ENCODE peak calls at places on chromosomes 1 and 21, in six cellular contexts. One of them, this sample, is unnamed.

GRCh38 chr21:29135481-29135880 is 5.0 kb downstream of the MAP3K7CL start:
- DNase-seq in left ventricle myocardium inferior: no peak
- DNase-seq in lower lobe of right lung: no peak
- DNase-seq in GM23248: no peak
- DNase-seq in hepatocyte: no peak
- DNase-seq in H9: no peak
- DNase-seq in this sample: no peak

GRCh38 chr1:90067194-90067593 is 72.3 kb downstream of the ZNF326 start:
- DNase-seq in left ventricle myocardium inferior: no peak
- DNase-seq in lower lobe of right lung: no peak
- DNase-seq in GM23248: no peak
- DNase-seq in hepatocyte: peak; percentile 11
- DNase-seq in H9: no peak
- DNase-seq in this sample: no peak

GRCh38 chr1:183806086-183806485 is 1.2 kb downstream of the RGL1 start:
- DNase-seq in left ventricle myocardium inferior: no peak
- DNase-seq in lower lobe of right lung: no peak
- DNase-seq in GM23248: peak; percentile 40
- DNase-seq in hepatocyte: no peak
- DNase-seq in H9: no peak
- DNase-seq in this sample: no peak

GRCh38 chr1:115654125-115654524 is 12.4 kb downstream of the VANGL1 start:
- DNase-seq in left ventricle myocardium inferior: no peak
- DNase-seq in lower lobe of right lung: no peak
- DNase-seq in GM23248: no peak
- DNase-seq in hepatocyte: no peak
- DNase-seq in H9: no peak
- DNase-seq in this sample: no peak

GRCh38 chr1:224183591-224184312 is 712 bp downstream of the DEGS1 start:
- DNase-seq in left ventricle myocardium inferior: peak; percentile 53
- DNase-seq in lower lobe of right lung: peak; percentile 71
- DNase-seq in GM23248: peak; percentile 82
- DNase-seq in hepatocyte: peak; percentile 75
- DNase-seq in H9: peak; percentile 60
- DNase-seq in this sample: peak; percentile 28

GRCh38 chr1:229339086-229339485 is 3.8 kb downstream of the CCSAP start:
- DNase-seq in left ventricle myocardium inferior: no peak
- DNase-seq in lower lobe of right lung: no peak
- DNase-seq in GM23248: no peak
- DNase-seq in hepatocyte: no peak
- DNase-seq in H9: no peak
- DNase-seq in this sample: no peak

GRCh38 chr1:168709896-168710305 is 19.1 kb downstream of the DPT start:
- DNase-seq in left ventricle myocardium inferior: no peak
- DNase-seq in lower lobe of right lung: no peak
- DNase-seq in GM23248: peak; percentile 97
- DNase-seq in hepatocyte: peak; percentile 60
- DNase-seq in H9: no peak
- DNase-seq in this sample: no peak

GRCh38 chr1:33263890-33264504 is 7.7 kb downstream of the ZNF362 start:
- DNase-seq in left ventricle myocardium inferior: no peak
- DNase-seq in lower lobe of right lung: no peak
- DNase-seq in GM23248: no peak
- DNase-seq in hepatocyte: no peak
- DNase-seq in H9: no peak
- DNase-seq in this sample: no peak

GRCh38 chr1:66944330-66945274 is 19.8 kb downstream of the MIER1 start:
- DNase-seq in left ventricle myocardium inferior: no peak
- DNase-seq in lower lobe of right lung: no peak
- DNase-seq in GM23248: peak; percentile 87
- DNase-seq in hepatocyte: peak; percentile 18
- DNase-seq in H9: no peak
- DNase-seq in this sample: no peak

GRCh38 chr1:207817778-207818751 is 66.2 kb downstream of the CD46 start:
- DNase-seq in left ventricle myocardium inferior: peak; percentile 64
- DNase-seq in lower lobe of right lung: no peak
- DNase-seq in GM23248: no peak
- DNase-seq in hepatocyte: no peak
- DNase-seq in H9: no peak
- DNase-seq in this sample: no peak

GRCh38 chr1:145889722-145890121 is 4.1 kb upstream of the ANKRD35 start:
- DNase-seq in left ventricle myocardium inferior: no peak
- DNase-seq in lower lobe of right lung: no peak
- DNase-seq in GM23248: no peak
- DNase-seq in hepatocyte: no peak
- DNase-seq in H9: no peak
- DNase-seq in this sample: no peak

GRCh38 chr1:223713546-223714420 is 1.4 kb downstream of the CAPN2 start:
- DNase-seq in left ventricle myocardium inferior: no peak
- DNase-seq in lower lobe of right lung: no peak
- DNase-seq in GM23248: peak; percentile 37
- DNase-seq in hepatocyte: no peak
- DNase-seq in H9: no peak
- DNase-seq in this sample: no peak

GRCh38 chr1:67347688-67348472 is 40.2 kb downstream of the IL12RB2 start:
- DNase-seq in left ventricle myocardium inferior: peak; percentile 20
- DNase-seq in lower lobe of right lung: no peak
- DNase-seq in GM23248: peak; percentile 96
- DNase-seq in hepatocyte: peak; percentile 70
- DNase-seq in H9: peak; percentile 55
- DNase-seq in this sample: peak; percentile 57

GRCh38 chr21:38773108-38774061 is 32.3 kb upstream of the ETS2 start:
- DNase-seq in left ventricle myocardium inferior: no peak
- DNase-seq in lower lobe of right lung: no peak
- DNase-seq in GM23248: peak; percentile 97
- DNase-seq in hepatocyte: peak; percentile 69
- DNase-seq in H9: no peak
- DNase-seq in this sample: no peak

GRCh38 chr1:243396876-243397275 is 141.0 kb downstream of the SDCCAG8 start:
- DNase-seq in left ventricle myocardium inferior: no peak
- DNase-seq in lower lobe of right lung: no peak
- DNase-seq in GM23248: no peak
- DNase-seq in hepatocyte: no peak
- DNase-seq in H9: no peak
- DNase-seq in this sample: no peak

GRCh38 chr21:46189213-46189958 is 5.1 kb upstream of the SPATC1L start:
- DNase-seq in left ventricle myocardium inferior: no peak
- DNase-seq in lower lobe of right lung: no peak
- DNase-seq in GM23248: peak; percentile 82
- DNase-seq in hepatocyte: peak; percentile 18
- DNase-seq in H9: peak; percentile 26
- DNase-seq in this sample: peak; percentile 32

GRCh38 chr1:192925609-192926008 is 116.8 kb downstream of the RGS2 start:
- DNase-seq in left ventricle myocardium inferior: no peak
- DNase-seq in lower lobe of right lung: no peak
- DNase-seq in GM23248: no peak
- DNase-seq in hepatocyte: no peak
- DNase-seq in H9: no peak
- DNase-seq in this sample: no peak

GRCh38 chr1:155051342-155051776 is 243 bp downstream of the ADAM15 start:
- DNase-seq in left ventricle myocardium inferior: no peak
- DNase-seq in lower lobe of right lung: no peak
- DNase-seq in GM23248: no peak
- DNase-seq in hepatocyte: no peak
- DNase-seq in H9: no peak
- DNase-seq in this sample: no peak
- H3K27ac ChIP-seq in left ventricle myocardium inferior: peak overlapping the region; percentile 98
- H3K27ac ChIP-seq in lower lobe of right lung: peak overlapping the region; percentile 89
- H3K27ac ChIP-seq in GM23248: no peak overlapping the region
- H3K27ac ChIP-seq in hepatocyte: peak overlapping the region; percentile 57
- H3K27ac ChIP-seq in H9: no peak overlapping the region
- H3K27ac ChIP-seq in this sample: peak overlapping the region; percentile 93

DNA sequence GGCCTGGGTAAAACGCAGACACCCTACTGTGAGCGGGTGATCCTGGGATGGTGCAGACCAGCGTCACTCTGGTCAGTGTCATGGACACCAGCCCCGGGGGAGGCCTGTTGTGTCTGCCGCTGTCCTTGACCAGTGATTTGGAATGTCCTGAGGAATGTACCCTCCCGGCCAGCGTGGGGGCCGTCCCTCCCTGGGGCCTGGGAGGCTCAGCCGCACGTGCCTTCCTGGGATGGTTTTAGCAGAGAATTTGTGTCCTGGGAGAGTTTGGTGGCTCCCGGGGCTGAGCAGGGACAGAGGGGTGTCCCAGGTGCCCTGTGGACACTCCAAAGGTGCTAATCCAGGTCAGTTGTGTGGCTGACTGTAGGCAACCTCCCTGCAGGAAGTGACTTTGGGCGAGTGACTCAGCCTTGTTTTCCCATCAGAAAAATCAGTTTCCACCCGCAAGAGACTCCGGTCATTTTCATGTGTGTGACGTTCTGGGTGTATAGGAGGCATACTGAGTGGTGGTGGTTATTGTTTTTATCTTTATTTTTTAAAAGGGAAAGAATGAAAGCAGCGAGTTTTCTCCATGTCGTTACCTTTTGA is 6.3 kb downstream of the ARHGEF16 start:
- DNase-seq in left ventricle myocardium inferior: no peak
- DNase-seq in lower lobe of right lung: no peak
- DNase-seq in GM23248: no peak
- DNase-seq in hepatocyte: peak; percentile 19
- DNase-seq in H9: no peak
- DNase-seq in this sample: no peak
- H3K27ac ChIP-seq in left ventricle myocardium inferior: peak overlapping the region; percentile 64
- H3K27ac ChIP-seq in lower lobe of right lung: no peak overlapping the region
- H3K27ac ChIP-seq in GM23248: no peak overlapping the region
- H3K27ac ChIP-seq in hepatocyte: peak overlapping the region; percentile 95
- H3K27ac ChIP-seq in H9: no peak overlapping the region
- H3K27ac ChIP-seq in this sample: no peak overlapping the region

GRCh38 chr1:35573776-35574654 is 901 bp downstream of the TFAP2E start:
- DNase-seq in left ventricle myocardium inferior: no peak
- DNase-seq in lower lobe of right lung: no peak
- DNase-seq in GM23248: no peak
- DNase-seq in hepatocyte: no peak
- DNase-seq in H9: no peak
- DNase-seq in this sample: no peak

GRCh38 chr1:35573198-35573775 is at the start of gene TFAP2E:
- DNase-seq in left ventricle myocardium inferior: no peak
- DNase-seq in lower lobe of right lung: peak; percentile 82
- DNase-seq in GM23248: peak; percentile 72
- DNase-seq in hepatocyte: no peak
- DNase-seq in H9: peak; percentile 67
- DNase-seq in this sample: no peak

GRCh38 chr1:35571263-35571662 is 1.9 kb upstream of the TFAP2E start:
- DNase-seq in left ventricle myocardium inferior: no peak
- DNase-seq in lower lobe of right lung: no peak
- DNase-seq in GM23248: no peak
- DNase-seq in hepatocyte: no peak
- DNase-seq in H9: no peak
- DNase-seq in this sample: no peak

GRCh38 chr1:35570589-35571137 is 2.5 kb upstream of the TFAP2E start:
- DNase-seq in left ventricle myocardium inferior: no peak
- DNase-seq in lower lobe of right lung: no peak
- DNase-seq in GM23248: no peak
- DNase-seq in hepatocyte: no peak
- DNase-seq in H9: no peak
- DNase-seq in this sample: no peak

GRCh38 chr1:35572296-35572695 is 818 bp upstream of the TFAP2E start:
- DNase-seq in left ventricle myocardium inferior: no peak
- DNase-seq in lower lobe of right lung: no peak
- DNase-seq in GM23248: no peak
- DNase-seq in hepatocyte: no peak
- DNase-seq in H9: no peak
- DNase-seq in this sample: no peak
- H3K27ac ChIP-seq in left ventricle myocardium inferior: no peak overlapping the region
- H3K27ac ChIP-seq in lower lobe of right lung: no peak overlapping the region
- H3K27ac ChIP-seq in GM23248: no peak overlapping the region
- H3K27ac ChIP-seq in hepatocyte: no peak overlapping the region
- H3K27ac ChIP-seq in H9: no peak overlapping the region
- H3K27ac ChIP-seq in this sample: no peak overlapping the region

GRCh38 chr1:7247683-7248401 is 462.6 kb downstream of the CAMTA1 start:
- DNase-seq in left ventricle myocardium inferior: no peak
- DNase-seq in lower lobe of right lung: no peak
- DNase-seq in GM23248: no peak
- DNase-seq in hepatocyte: no peak
- DNase-seq in H9: no peak
- DNase-seq in this sample: no peak

GRCh38 chr1:7248828-7249227 is 463.6 kb downstream of the CAMTA1 start:
- DNase-seq in left ventricle myocardium inferior: no peak
- DNase-seq in lower lobe of right lung: no peak
- DNase-seq in GM23248: no peak
- DNase-seq in hepatocyte: no peak
- DNase-seq in H9: no peak
- DNase-seq in this sample: no peak

GRCh38 chr1:7249516-7249915 is 464.3 kb downstream of the CAMTA1 start:
- DNase-seq in left ventricle myocardium inferior: no peak
- DNase-seq in lower lobe of right lung: no peak
- DNase-seq in GM23248: no peak
- DNase-seq in hepatocyte: no peak
- DNase-seq in H9: no peak
- DNase-seq in this sample: no peak

GRCh38 chr1:7247158-7247557 is 461.9 kb downstream of the CAMTA1 start:
- DNase-seq in left ventricle myocardium inferior: no peak
- DNase-seq in lower lobe of right lung: no peak
- DNase-seq in GM23248: no peak
- DNase-seq in hepatocyte: no peak
- DNase-seq in H9: no peak
- DNase-seq in this sample: no peak

DNA sequence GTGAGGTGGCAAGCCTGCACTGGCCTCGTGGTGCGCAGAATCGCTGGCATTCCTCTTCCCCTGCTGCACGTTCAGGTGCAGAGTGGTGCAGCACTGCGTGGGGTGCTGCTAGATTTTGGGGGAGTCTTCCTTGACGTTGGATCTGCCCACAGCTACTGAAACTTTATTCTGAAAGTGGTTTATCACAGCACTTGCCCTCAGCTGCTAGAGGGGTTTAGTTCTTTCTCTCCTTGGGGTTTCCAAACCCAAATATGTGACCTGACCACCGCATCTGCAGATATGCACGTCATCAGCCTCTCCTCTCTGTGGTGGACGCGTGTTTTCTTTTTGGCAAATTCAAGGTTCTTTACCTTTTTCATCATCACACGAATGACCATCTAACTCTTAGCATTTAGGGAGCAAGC is 463.1 kb downstream of the CAMTA1 start:
- DNase-seq in left ventricle myocardium inferior: no peak
- DNase-seq in lower lobe of right lung: no peak
- DNase-seq in GM23248: no peak
- DNase-seq in hepatocyte: no peak
- DNase-seq in H9: no peak
- DNase-seq in this sample: no peak
- H3K27ac ChIP-seq in left ventricle myocardium inferior: no peak overlapping the region
- H3K27ac ChIP-seq in lower lobe of right lung: no peak overlapping the region
- H3K27ac ChIP-seq in GM23248: no peak overlapping the region
- H3K27ac ChIP-seq in hepatocyte: no peak overlapping the region
- H3K27ac ChIP-seq in H9: no peak overlapping the region
- H3K27ac ChIP-seq in this sample: no peak overlapping the region

This sample was measured in WERI-Rb-1.